ENCODE peak calls at places on chromosomes 13 and 19, in ten cellular contexts. D, F, Z, L, N, X, P, T, C and K are unnamed samples.

GRCh38 chr13:40313269-40314200 is 352.9 kb downstream of the FOXO1 start:
- DNase-seq in T (no peak), L (no peak), C (no peak), F (no peak), Z (no peak), D (no peak), P (peak; percentile 56), X (peak; percentile 30), N (no peak), K (no peak)

GRCh38 chr19:16200776-16201391 is 3.2 kb downstream of the AP1M1 start:
- DNase-seq in C (no peak), T (no peak), P (no peak), X (no peak), D (no peak), N (no peak), L (no peak), Z (no peak), F (no peak), K (no peak)

GRCh38 chr13:95524270-95524901 is 28.1 kb upstream of the CLDN10 start:
- DNase-seq in Z (peak; percentile 27), T (no peak), P (peak; percentile 67), C (no peak), X (no peak), L (no peak), D (peak; percentile 66), F (no peak), N (no peak), K (no peak)

GRCh38 chr19:34590228-34590627 is 86.7 kb downstream of the SCGB2B2 start:
- DNase-seq in F (no peak), X (no peak), T (no peak), C (no peak), N (no peak), D (no peak), P (no peak), Z (no peak), L (no peak), K (no peak)

GRCh38 chr19:40633207-40633606 is 32.0 kb downstream of the LTBP4 start:
- DNase-seq in C (no peak), N (no peak), P (peak; percentile 26), D (peak; percentile 48), Z (peak; percentile 50), L (no peak), T (no peak), F (no peak), X (no peak), K (no peak)

GRCh38 chr13:29702912-29703351 is 107.4 kb upstream of the SLC7A1 start:
- DNase-seq in D (peak; percentile 76), N (no peak), X (peak; percentile 40), L (no peak), F (no peak), Z (peak; percentile 89), C (no peak), P (peak; percentile 92), T (no peak), K (no peak)

GRCh38 chr19:18282021-18282787 is 782 bp upstream of the JUND start:
- DNase-seq in N (no peak), L (no peak), D (no peak), X (no peak), T (peak; percentile 51), C (peak; percentile 72), Z (no peak), F (peak; percentile 46), P (no peak), K (no peak)

GRCh38 chr13:76226941-76227340 is 590.8 kb downstream of the LMO7 start:
- DNase-seq in X (no peak), D (peak; percentile 43), C (no peak), P (no peak), F (no peak), T (no peak), Z (peak; percentile 25), N (no peak), L (no peak), K (no peak)

GRCh38 chr19:33803383-33803782 is 6.7 kb downstream of the KCTD15 start:
- DNase-seq in D (no peak), P (no peak), C (no peak), L (no peak), F (no peak), N (no peak), Z (no peak), T (no peak), X (no peak), K (no peak)

GRCh38 chr13:113105032-113105993 is at the start of gene F7:
- DNase-seq in P (peak; percentile 23), D (no peak), F (no peak), T (no peak), X (peak; percentile 88), Z (peak; percentile 18), N (no peak), L (no peak), C (no peak), K (no peak)

GRCh38 chr19:55544776-55545439 is 435 bp downstream of the SBK3 start:
- DNase-seq in F (no peak), T (no peak), L (no peak), X (no peak), P (no peak), Z (no peak), N (no peak), C (no peak), D (no peak), K (no peak)

GRCh38 chr19:11721681-11722080 is 17.1 kb downstream of the ZNF823 start:
- DNase-seq in P (no peak), N (no peak), X (no peak), L (no peak), F (no peak), C (no peak), Z (no peak), D (no peak), T (no peak), K (no peak)

GRCh38 chr13:74114641-74115040 is 19.6 kb downstream of the KLF12 start:
- DNase-seq in T (no peak), N (no peak), L (no peak), D (no peak), F (no peak), C (no peak), Z (peak; percentile 29), X (no peak), P (no peak), K (no peak)

GRCh38 chr19:12623361-12624031 is 12.8 kb downstream of the ZNF791 start:
- DNase-seq in L (no peak), F (no peak), P (no peak), C (no peak), N (no peak), X (no peak), Z (peak; percentile 10), D (no peak), T (no peak), K (no peak)

GRCh38 chr13:99055286-99056073 is 77.6 kb upstream of the DOCK9 start:
- DNase-seq in T (no peak), P (peak; percentile 35), C (no peak), X (no peak), D (no peak), L (no peak), Z (no peak), F (peak; percentile 7), N (no peak), K (peak; percentile 41)

GRCh38 chr13:99046851-99047250 is 69.0 kb upstream of the DOCK9 start:
- DNase-seq in Z (no peak), D (no peak), F (no peak), X (no peak), N (no peak), T (no peak), L (no peak), C (no peak), P (peak; percentile 13), K (no peak)

GRCh38 chr13:99051768-99052455 is 74.0 kb upstream of the DOCK9 start:
- DNase-seq in X (no peak), C (no peak), L (no peak), N (no peak), Z (no peak), P (no peak), T (no peak), D (no peak), F (no peak), K (no peak)

GRCh38 chr13:99053636-99054233 is 75.9 kb upstream of the DOCK9 start:
- DNase-seq in X (no peak), P (no peak), N (no peak), L (no peak), T (peak; percentile 43), C (no peak), D (no peak), F (no peak), Z (no peak), K (peak; percentile 41)

GRCh38 chr13:99050983-99051488 is 73.2 kb upstream of the DOCK9 start:
- DNase-seq in C (no peak), P (no peak), L (no peak), F (no peak), T (no peak), Z (no peak), X (no peak), N (no peak), D (no peak), K (peak; percentile 48)
- H3K4me3 ChIP-seq in C (no peak overlapping the region), P (no peak overlapping the region), L (no peak overlapping the region), F (peak overlapping the region; percentile 30), T (no peak overlapping the region), Z (no peak overlapping the region), X (no peak overlapping the region), N (no peak overlapping the region), D (no peak overlapping the region), K (no peak overlapping the region)

DNA sequence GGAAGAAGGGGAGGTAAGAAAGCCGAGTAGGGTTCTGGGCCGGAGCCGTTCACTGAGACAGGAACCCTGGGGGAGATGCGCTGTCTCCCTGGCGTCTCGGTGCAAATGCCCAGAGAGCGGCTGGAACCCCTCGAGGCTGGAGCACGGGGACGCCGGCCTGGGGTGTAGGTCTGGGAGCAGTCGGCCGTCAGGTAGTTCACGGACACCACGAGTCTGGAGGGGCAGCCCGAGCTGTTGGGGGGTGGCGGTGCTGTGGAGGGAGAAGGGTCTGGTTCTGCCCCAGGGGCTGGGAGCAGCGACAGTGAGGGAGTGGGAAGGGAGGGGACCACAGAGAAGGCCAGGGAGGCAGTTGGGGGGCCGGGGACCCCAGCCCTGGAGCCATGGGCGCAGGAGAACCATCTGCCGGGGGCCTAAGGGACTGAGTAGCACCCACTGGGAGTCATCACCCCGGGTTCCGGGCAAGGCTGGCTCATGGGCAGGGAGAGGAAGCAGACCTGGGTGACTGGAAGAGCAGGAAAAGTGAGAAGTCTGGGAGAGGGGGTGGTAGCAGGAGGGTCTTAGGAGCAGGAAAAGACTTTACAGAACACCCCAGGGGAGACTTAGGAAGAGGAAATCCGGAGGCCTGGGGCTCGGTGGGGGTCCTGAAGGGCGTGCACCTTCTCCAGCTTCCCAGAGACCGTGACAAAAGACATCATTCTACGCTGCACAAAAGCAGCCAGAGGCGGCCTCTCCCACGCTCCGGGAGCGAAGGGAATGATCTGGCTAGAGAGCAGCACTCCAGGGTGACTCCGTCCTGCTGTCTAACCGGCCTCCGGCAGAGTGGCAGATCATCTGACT is 173.1 kb upstream of the SOX1 start:
- DNase-seq in D (no peak), F (no peak), T (no peak), P (no peak), L (no peak), C (no peak), Z (no peak), N (peak; percentile 45), X (no peak), K (no peak)
- H3K4me3 ChIP-seq in D (no peak overlapping the region), F (no peak overlapping the region), T (no peak overlapping the region), P (no peak overlapping the region), L (no peak overlapping the region), C (no peak overlapping the region), Z (no peak overlapping the region), N (peak overlapping the region; percentile 44), X (peak overlapping the region; percentile 30), K (no peak overlapping the region)

GRCh38 chr13:50810998-50811397 is 32.5 kb downstream of the DLEU7 start:
- DNase-seq in C (no peak), T (no peak), L (no peak), N (no peak), D (no peak), X (no peak), Z (no peak), F (no peak), P (no peak), K (no peak)
- H3K4me3 ChIP-seq in C (no peak overlapping the region), T (no peak overlapping the region), L (no peak overlapping the region), N (no peak overlapping the region), D (no peak overlapping the region), X (no peak overlapping the region), Z (no peak overlapping the region), F (no peak overlapping the region), P (no peak overlapping the region), K (no peak overlapping the region)

GRCh38 chr19:1093330-1093729 is 1.8 kb downstream of the POLR2E start:
- DNase-seq in C (no peak), D (no peak), L (no peak), P (no peak), F (no peak), Z (no peak), N (no peak), T (no peak), X (no peak), K (no peak)
- H3K4me3 ChIP-seq in C (peak overlapping the region; percentile 75), D (no peak overlapping the region), L (peak overlapping the region; percentile 96), P (peak overlapping the region; percentile 87), F (no peak overlapping the region), Z (peak overlapping the region; percentile 96), N (peak overlapping the region; percentile 97), T (no peak overlapping the region), X (no peak overlapping the region), K (peak overlapping the region; percentile 99)